ENCODE peak calls at places on chromosome 2, in ten cellular contexts. One of them, this sample, is unnamed.

GRCh38 chr2:241274127-241274526 is 41.3 kb downstream of the HDLBP start:
- DNase-seq in lung: no peak
- DNase-seq in HepG2: no peak
- DNase-seq in SK-N-SH: no peak
- DNase-seq in GM10248: no peak
- DNase-seq in Calu3: no peak
- DNase-seq in ascending aorta: no peak
- DNase-seq in mesothelial cell of epicardium: no peak
- DNase-seq in Caco-2: no peak
- DNase-seq in HCT116: no peak
- DNase-seq in this sample: no peak

GRCh38 chr2:24723668-24724067 is 69.5 kb downstream of the PTRHD1 start:
- DNase-seq in ascending aorta: no peak
- DNase-seq in lung: no peak
- DNase-seq in Caco-2: no peak
- DNase-seq in GM10248: no peak
- DNase-seq in HCT116: no peak
- DNase-seq in Calu3: no peak
- DNase-seq in HepG2: no peak
- DNase-seq in SK-N-SH: no peak
- DNase-seq in mesothelial cell of epicardium: no peak
- DNase-seq in this sample: no peak

GRCh38 chr2:231189571-231190495 is 8.6 kb upstream of the ARMC9 start:
- DNase-seq in ascending aorta: peak; percentile 88
- DNase-seq in HCT116: no peak
- DNase-seq in Calu3: no peak
- DNase-seq in mesothelial cell of epicardium: no peak
- DNase-seq in Caco-2: no peak
- DNase-seq in GM10248: no peak
- DNase-seq in HepG2: no peak
- DNase-seq in lung: peak; percentile 39
- DNase-seq in SK-N-SH: no peak
- DNase-seq in this sample: no peak

GRCh38 chr2:169513926-169514325 is 4.4 kb downstream of the KLHL41 start:
- DNase-seq in Caco-2: no peak
- DNase-seq in GM10248: no peak
- DNase-seq in lung: no peak
- DNase-seq in HepG2: peak; percentile 30
- DNase-seq in mesothelial cell of epicardium: no peak
- DNase-seq in HCT116: no peak
- DNase-seq in ascending aorta: no peak
- DNase-seq in Calu3: no peak
- DNase-seq in SK-N-SH: no peak
- DNase-seq in this sample: no peak

GRCh38 chr2:25122367-25122766 is 46.0 kb downstream of the POMC start:
- DNase-seq in ascending aorta: no peak
- DNase-seq in mesothelial cell of epicardium: no peak
- DNase-seq in GM10248: no peak
- DNase-seq in lung: no peak
- DNase-seq in HCT116: no peak
- DNase-seq in Caco-2: no peak
- DNase-seq in SK-N-SH: no peak
- DNase-seq in HepG2: no peak
- DNase-seq in Calu3: no peak
- DNase-seq in this sample: no peak

GRCh38 chr2:18910843-18911242 is 321.5 kb upstream of the NT5C1B start:
- DNase-seq in HCT116: peak; percentile 2
- DNase-seq in Caco-2: no peak
- DNase-seq in SK-N-SH: no peak
- DNase-seq in ascending aorta: no peak
- DNase-seq in mesothelial cell of epicardium: no peak
- DNase-seq in Calu3: peak; percentile 4
- DNase-seq in GM10248: no peak
- DNase-seq in lung: no peak
- DNase-seq in HepG2: no peak
- DNase-seq in this sample: peak; percentile 84

GRCh38 chr2:219038600-219038999 is 2.7 kb downstream of the CFAP65 start:
- DNase-seq in lung: no peak
- DNase-seq in GM10248: no peak
- DNase-seq in SK-N-SH: no peak
- DNase-seq in Caco-2: no peak
- DNase-seq in HepG2: no peak
- DNase-seq in ascending aorta: no peak
- DNase-seq in HCT116: no peak
- DNase-seq in Calu3: no peak
- DNase-seq in mesothelial cell of epicardium: no peak
- DNase-seq in this sample: no peak

GRCh38 chr2:241896746-241897201 is 27.2 kb downstream of the RTP5 start:
- DNase-seq in mesothelial cell of epicardium: no peak
- DNase-seq in Caco-2: no peak
- DNase-seq in lung: no peak
- DNase-seq in HepG2: no peak
- DNase-seq in Calu3: no peak
- DNase-seq in GM10248: no peak
- DNase-seq in ascending aorta: peak; percentile 47
- DNase-seq in SK-N-SH: peak; percentile 22
- DNase-seq in HCT116: no peak
- DNase-seq in this sample: no peak

GRCh38 chr2:238510911-238511613 is 84.3 kb downstream of the ASB1 start:
- DNase-seq in SK-N-SH: no peak
- DNase-seq in lung: no peak
- DNase-seq in mesothelial cell of epicardium: no peak
- DNase-seq in HepG2: no peak
- DNase-seq in Calu3: no peak
- DNase-seq in Caco-2: no peak
- DNase-seq in ascending aorta: no peak
- DNase-seq in HCT116: no peak
- DNase-seq in GM10248: no peak
- DNase-seq in this sample: no peak

GRCh38 chr2:238512247-238512867 is 85.6 kb downstream of the ASB1 start:
- DNase-seq in mesothelial cell of epicardium: no peak
- DNase-seq in ascending aorta: no peak
- DNase-seq in Caco-2: no peak
- DNase-seq in lung: no peak
- DNase-seq in GM10248: no peak
- DNase-seq in Calu3: no peak
- DNase-seq in HCT116: no peak
- DNase-seq in HepG2: no peak
- DNase-seq in SK-N-SH: no peak
- DNase-seq in this sample: no peak

GRCh38 chr2:238511614-238511950 is 84.9 kb downstream of the ASB1 start:
- DNase-seq in HCT116: no peak
- DNase-seq in GM10248: no peak
- DNase-seq in ascending aorta: no peak
- DNase-seq in lung: no peak
- DNase-seq in SK-N-SH: no peak
- DNase-seq in mesothelial cell of epicardium: no peak
- DNase-seq in HepG2: no peak
- DNase-seq in Caco-2: no peak
- DNase-seq in Calu3: no peak
- DNase-seq in this sample: no peak

GRCh38 chr2:238515411-238515810 is 88.7 kb downstream of the ASB1 start:
- DNase-seq in HCT116: no peak
- DNase-seq in ascending aorta: no peak
- DNase-seq in mesothelial cell of epicardium: no peak
- DNase-seq in GM10248: no peak
- DNase-seq in Caco-2: no peak
- DNase-seq in Calu3: no peak
- DNase-seq in HepG2: no peak
- DNase-seq in SK-N-SH: no peak
- DNase-seq in lung: no peak
- DNase-seq in this sample: no peak

DNA sequence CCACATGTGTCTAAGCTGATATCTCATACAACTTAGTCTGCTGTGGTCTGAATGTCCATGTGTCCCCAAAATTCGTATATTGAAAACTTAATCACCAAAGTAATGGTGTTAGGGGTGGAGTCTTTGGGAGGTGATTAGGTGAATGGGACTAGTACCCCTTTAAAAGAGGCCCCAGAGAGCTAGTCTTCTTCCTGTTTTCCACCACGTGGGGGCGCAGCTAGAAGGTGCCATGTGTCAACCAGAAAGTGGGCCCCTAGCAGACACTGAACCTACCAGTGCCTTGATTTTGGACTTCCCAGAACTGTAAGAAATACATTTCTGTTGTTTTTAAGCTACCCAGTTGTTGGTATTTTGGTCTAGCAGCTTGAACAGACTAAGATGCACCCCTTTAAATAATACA is 86.6 kb downstream of the ASB1 start:
- DNase-seq in Caco-2: peak; percentile 24
- DNase-seq in Calu3: peak; percentile 53
- DNase-seq in GM10248: peak; percentile 58
- DNase-seq in HCT116: peak; percentile 42
- DNase-seq in SK-N-SH: peak; percentile 63
- DNase-seq in mesothelial cell of epicardium: no peak
- DNase-seq in lung: peak; percentile 59
- DNase-seq in HepG2: peak; percentile 68
- DNase-seq in ascending aorta: no peak
- DNase-seq in this sample: peak; percentile 79
- TF ChIP-seq CTCF in Caco-2: peak; percentile 48
- TF ChIP-seq CTCF in Calu3: peak; percentile 45
- TF ChIP-seq CTCF in GM10248: peak; percentile 45
- TF ChIP-seq CTCF in HCT116: peak; percentile 83
- TF ChIP-seq CTCF in SK-N-SH: peak; percentile 70
- TF ChIP-seq CTCF in mesothelial cell of epicardium: peak; percentile 38
- TF ChIP-seq CTCF in lung: no peak
- TF ChIP-seq CTCF in HepG2: peak; percentile 72
- TF ChIP-seq CTCF in ascending aorta: no peak
- TF ChIP-seq CTCF in this sample: peak; percentile 68

DNA sequence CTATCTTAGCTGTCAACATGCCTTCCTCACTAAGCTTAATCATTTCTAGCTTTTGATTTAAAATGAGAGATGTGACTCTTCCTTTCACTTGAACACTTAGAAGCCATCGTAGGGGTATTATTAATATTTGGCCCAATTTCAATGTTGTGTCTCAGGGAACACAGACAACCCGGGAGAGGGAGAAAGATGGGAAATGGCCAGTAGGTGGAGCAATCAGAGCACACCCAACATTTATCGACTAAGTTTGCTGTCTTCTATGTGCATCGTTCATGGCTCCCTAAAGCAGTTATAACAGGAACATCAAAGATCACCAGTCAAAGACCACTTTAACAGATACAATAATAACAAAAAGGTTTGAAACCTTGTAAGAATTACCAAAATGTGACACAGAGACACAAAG is 110.2 kb downstream of the OLA1 start:
- DNase-seq in HepG2: peak; percentile 23
- DNase-seq in SK-N-SH: no peak
- DNase-seq in HCT116: no peak
- DNase-seq in Caco-2: peak; percentile 28
- DNase-seq in Calu3: no peak
- DNase-seq in mesothelial cell of epicardium: no peak
- DNase-seq in GM10248: no peak
- DNase-seq in ascending aorta: no peak
- DNase-seq in lung: no peak
- DNase-seq in this sample: no peak
- TF ChIP-seq CTCF in HepG2: peak; percentile 51
- TF ChIP-seq CTCF in SK-N-SH: peak; percentile 26
- TF ChIP-seq CTCF in HCT116: peak; percentile 50
- TF ChIP-seq CTCF in Caco-2: peak; percentile 53
- TF ChIP-seq CTCF in Calu3: no peak
- TF ChIP-seq CTCF in mesothelial cell of epicardium: no peak
- TF ChIP-seq CTCF in GM10248: no peak
- TF ChIP-seq CTCF in ascending aorta: no peak
- TF ChIP-seq CTCF in lung: no peak
- TF ChIP-seq CTCF in this sample: peak; percentile 15

GRCh38 chr2:130884013-130884412 is 47.3 kb downstream of the ARHGEF4 start:
- DNase-seq in Caco-2: no peak
- DNase-seq in Calu3: no peak
- DNase-seq in mesothelial cell of epicardium: no peak
- DNase-seq in ascending aorta: no peak
- DNase-seq in HepG2: no peak
- DNase-seq in GM10248: no peak
- DNase-seq in SK-N-SH: peak; percentile 53
- DNase-seq in lung: no peak
- DNase-seq in HCT116: no peak
- DNase-seq in this sample: no peak

GRCh38 chr2:130883520-130883919 is 46.8 kb downstream of the ARHGEF4 start:
- DNase-seq in lung: no peak
- DNase-seq in mesothelial cell of epicardium: no peak
- DNase-seq in Caco-2: no peak
- DNase-seq in HCT116: no peak
- DNase-seq in ascending aorta: no peak
- DNase-seq in HepG2: no peak
- DNase-seq in SK-N-SH: peak; percentile 48
- DNase-seq in GM10248: no peak
- DNase-seq in Calu3: no peak
- DNase-seq in this sample: no peak

GRCh38 chr2:130882111-130882510 is 45.4 kb downstream of the ARHGEF4 start:
- DNase-seq in lung: no peak
- DNase-seq in Calu3: no peak
- DNase-seq in HepG2: no peak
- DNase-seq in ascending aorta: no peak
- DNase-seq in HCT116: no peak
- DNase-seq in SK-N-SH: no peak
- DNase-seq in Caco-2: no peak
- DNase-seq in mesothelial cell of epicardium: no peak
- DNase-seq in GM10248: no peak
- DNase-seq in this sample: peak; percentile 71

GRCh38 chr2:130882991-130883390 is 46.3 kb downstream of the ARHGEF4 start:
- DNase-seq in Calu3: no peak
- DNase-seq in HepG2: no peak
- DNase-seq in ascending aorta: no peak
- DNase-seq in mesothelial cell of epicardium: no peak
- DNase-seq in Caco-2: no peak
- DNase-seq in lung: no peak
- DNase-seq in GM10248: no peak
- DNase-seq in HCT116: no peak
- DNase-seq in SK-N-SH: no peak
- DNase-seq in this sample: no peak

GRCh38 chr2:130884503-130884902 is 47.8 kb downstream of the ARHGEF4 start:
- DNase-seq in GM10248: no peak
- DNase-seq in HCT116: no peak
- DNase-seq in Caco-2: no peak
- DNase-seq in Calu3: no peak
- DNase-seq in mesothelial cell of epicardium: no peak
- DNase-seq in HepG2: no peak
- DNase-seq in SK-N-SH: no peak
- DNase-seq in lung: no peak
- DNase-seq in ascending aorta: no peak
- DNase-seq in this sample: no peak
- TF ChIP-seq CTCF in GM10248: no peak
- TF ChIP-seq CTCF in HCT116: no peak
- TF ChIP-seq CTCF in Caco-2: no peak
- TF ChIP-seq CTCF in Calu3: no peak
- TF ChIP-seq CTCF in mesothelial cell of epicardium: no peak
- TF ChIP-seq CTCF in HepG2: no peak
- TF ChIP-seq CTCF in SK-N-SH: no peak
- TF ChIP-seq CTCF in lung: no peak
- TF ChIP-seq CTCF in ascending aorta: no peak
- TF ChIP-seq CTCF in this sample: no peak

DNA sequence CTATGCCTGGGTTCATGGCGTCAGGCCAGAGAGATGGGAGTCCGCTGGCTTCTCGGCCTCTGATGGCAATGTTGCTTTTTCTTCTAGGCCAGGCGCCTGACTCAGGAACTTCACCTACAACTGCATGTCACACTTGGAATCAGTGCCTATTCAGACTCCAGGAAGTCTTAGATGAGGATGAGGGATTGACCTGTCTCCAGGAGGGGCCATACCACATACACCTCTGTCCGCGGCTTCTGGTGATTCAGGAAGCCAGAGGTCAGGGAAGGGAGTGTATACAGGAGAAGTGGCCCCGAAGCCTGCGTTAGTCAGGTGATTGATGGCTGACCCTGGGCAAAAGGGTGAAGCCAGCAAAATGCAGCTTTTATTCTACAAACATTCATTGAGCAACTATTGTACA is 109.1 kb upstream of the RMDN2 start:
- DNase-seq in mesothelial cell of epicardium: no peak
- DNase-seq in lung: no peak
- DNase-seq in ascending aorta: no peak
- DNase-seq in HepG2: no peak
- DNase-seq in GM10248: no peak
- DNase-seq in Calu3: no peak
- DNase-seq in SK-N-SH: no peak
- DNase-seq in Caco-2: no peak
- DNase-seq in HCT116: no peak
- DNase-seq in this sample: no peak
- TF ChIP-seq CTCF in mesothelial cell of epicardium: no peak
- TF ChIP-seq CTCF in lung: no peak
- TF ChIP-seq CTCF in ascending aorta: no peak
- TF ChIP-seq CTCF in HepG2: no peak
- TF ChIP-seq CTCF in GM10248: no peak
- TF ChIP-seq CTCF in Calu3: no peak
- TF ChIP-seq CTCF in SK-N-SH: no peak
- TF ChIP-seq CTCF in Caco-2: no peak
- TF ChIP-seq CTCF in HCT116: no peak
- TF ChIP-seq CTCF in this sample: no peak